ENCODE peak calls at places on chromosomes 2 and 18, in six cellular contexts. U, E, J, V, M and G are unnamed samples. For H3K4me1, the result is how much of the 10 kb centered on the place peaks cover.

GRCh38 chr18:27461957-27462356 is 276.8 kb upstream of the CHST9 start:
- DNase-seq in U (no peak), E (no peak), J (no peak), V (no peak), M (no peak), G (no peak)

GRCh38 chr2:115389024-115389423 is 946.6 kb downstream of the DPP10 start:
- DNase-seq in U (no peak), E (no peak), J (no peak), V (no peak), M (no peak), G (no peak)

GRCh38 chr2:62151306-62151638 is 44.6 kb upstream of the B3GNT2 start:
- DNase-seq in U (no peak), E (no peak), J (no peak), V (no peak), M (no peak), G (no peak)

GRCh38 chr2:150888337-150888736 is 373.3 kb downstream of the RBM43 start:
- DNase-seq in U (no peak), E (no peak), J (no peak), V (no peak), M (no peak), G (no peak)

GRCh38 chr2:128475427-128476211 is 157.0 kb upstream of the HS6ST1 start:
- DNase-seq in U (no peak), E (no peak), J (no peak), V (no peak), M (no peak), G (no peak)

GRCh38 chr2:185567940-185568339 is 170.7 kb upstream of the FSIP2 start:
- DNase-seq in U (no peak), E (no peak), J (no peak), V (no peak), M (no peak), G (no peak)

GRCh38 chr18:9392726-9393125 is 58.2 kb downstream of the TWSG1 start:
- DNase-seq in U (no peak), E (no peak), J (no peak), V (no peak), M (no peak), G (no peak)

GRCh38 chr2:100054426-100054825 is 88.0 kb downstream of the AFF3 start:
- DNase-seq in U (no peak), E (no peak), J (no peak), V (no peak), M (no peak), G (no peak)

GRCh38 chr2:23446916-23447315 is 61.9 kb downstream of the KLHL29 start:
- DNase-seq in U (no peak), E (no peak), J (no peak), V (no peak), M (no peak), G (no peak)

GRCh38 chr2:84716564-84716963 is 164.3 kb downstream of the TRABD2A start:
- DNase-seq in U (no peak), E (no peak), J (no peak), V (no peak), M (no peak), G (no peak)

GRCh38 chr2:120469486-120469885 is 123.5 kb downstream of the INHBB start:
- DNase-seq in U (no peak), E (no peak), J (no peak), V (no peak), M (no peak), G (no peak)

GRCh38 chr18:49112031-49112430 is 161.3 kb upstream of the SMAD7 start:
- DNase-seq in U (no peak), E (no peak), J (no peak), V (no peak), M (no peak), G (no peak)

GRCh38 chr2:14866953-14867352 is 234.4 kb downstream of the LRATD1 start:
- DNase-seq in U (no peak), E (no peak), J (no peak), V (peak), M (no peak), G (no peak)

GRCh38 chr2:4256351-4256750 is 553.0 kb downstream of the DCDC2C start:
- DNase-seq in U (no peak), E (no peak), J (no peak), V (no peak), M (no peak), G (no peak)

GRCh38 chr18:79458131-79458838 is 62.6 kb downstream of the NFATC1 start:
- DNase-seq in U (no peak), E (peak), J (peak), V (peak), M (no peak), G (peak)

GRCh38 chr18:12460874-12461273 is 53.1 kb downstream of the PRELID3A start:
- DNase-seq in U (no peak), E (no peak), J (no peak), V (no peak), M (no peak), G (no peak)

GRCh38 chr2:106596844-106597243 is 109.7 kb downstream of the CD8B2 start:
- DNase-seq in U (no peak), E (no peak), J (no peak), V (peak), M (no peak), G (no peak)

GRCh38 chr2:205494856-205495255 is 187.4 kb upstream of the NRP2 start:
- DNase-seq in U (no peak), E (no peak), J (no peak), V (no peak), M (no peak), G (no peak)

GRCh38 chr2:48248251-48248933 is 281.6 kb upstream of the STON1 start:
- DNase-seq in U (no peak), E (peak), J (no peak), V (peak), M (no peak), G (no peak)

GRCh38 chr2:58448065-58448507 is 207.0 kb upstream of the FANCL start:
- DNase-seq in U (no peak), E (peak), J (peak), V (peak), M (no peak), G (no peak)

GRCh38 chr2:1967242-1968210 is 223.2 kb upstream of the PXDN start:
- DNase-seq in U (no peak), E (no peak), J (no peak), V (no peak), M (no peak), G (no peak)

GRCh38 chr2:199979398-199979797 is 24.0 kb downstream of the MAIP1 start:
- DNase-seq in U (no peak), E (no peak), J (no peak), V (no peak), M (no peak), G (no peak)

GRCh38 chr2:32614069-32614468 is 13.8 kb upstream of the TTC27 start:
- DNase-seq in U (no peak), E (no peak), J (no peak), V (no peak), M (no peak), G (no peak)

GRCh38 chr2:207683879-207684627 is 27.4 kb upstream of the CCNYL1 start:
- DNase-seq in U (no peak), E (peak), J (no peak), V (peak), M (no peak), G (no peak)

GRCh38 chr2:103942199-103942598 is 911.7 kb upstream of the POU3F3 start:
- DNase-seq in U (no peak), E (no peak), J (no peak), V (no peak), M (no peak), G (no peak)

GRCh38 chr2:108215794-108216211 is 24.0 kb upstream of the SULT1C3 start:
- DNase-seq in U (no peak), E (peak), J (no peak), V (peak), M (no peak), G (no peak)

GRCh38 chr18:41809652-41810051 is 145.4 kb upstream of the PIK3C3 start:
- DNase-seq in U (no peak), E (no peak), J (no peak), V (no peak), M (no peak), G (no peak)

GRCh38 chr18:63102941-63103744 is 216.4 kb downstream of the BCL2 start:
- DNase-seq in U (no peak), E (no peak), J (no peak), V (no peak), M (no peak), G (no peak)

GRCh38 chr2:168978461-168978861 is 52.7 kb downstream of the ABCB11 start:
- DNase-seq in U (no peak), E (no peak), J (no peak), V (peak), M (no peak), G (no peak)

GRCh38 chr2:39715822-39716221 is 50.1 kb downstream of the TMEM178A start:
- DNase-seq in U (no peak), E (no peak), J (no peak), V (no peak), M (no peak), G (no peak)

GRCh38 chr2:47488870-47489584 is 86.1 kb downstream of the MSH2 start:
- DNase-seq in U (no peak), E (peak), J (no peak), V (peak), M (no peak), G (no peak)

GRCh38 chr2:166519391-166519962 is 25.4 kb upstream of the SCN7A start:
- DNase-seq in U (no peak), E (no peak), J (no peak), V (no peak), M (no peak), G (no peak)

GRCh38 chr2:166516712-166517303 is 22.8 kb upstream of the SCN7A start:
- DNase-seq in U (no peak), E (no peak), J (peak), V (peak), M (no peak), G (no peak)

GRCh38 chr2:166520604-166521003 is 26.6 kb upstream of the SCN7A start:
- DNase-seq in U (no peak), E (no peak), J (no peak), V (no peak), M (no peak), G (no peak)

GRCh38 chr2:166517533-166517932 is 23.5 kb upstream of the SCN7A start:
- DNase-seq in U (no peak), E (no peak), J (no peak), V (no peak), M (no peak), G (no peak)

GRCh38 chr2:166518634-166519390 is 24.8 kb upstream of the SCN7A start:
- DNase-seq in U (no peak), E (no peak), J (no peak), V (no peak), M (no peak), G (no peak)
- H3K4me3 ChIP-seq in U (no peak), E (no peak), J (no peak), V (no peak), M (no peak), G (no peak)

DNA sequence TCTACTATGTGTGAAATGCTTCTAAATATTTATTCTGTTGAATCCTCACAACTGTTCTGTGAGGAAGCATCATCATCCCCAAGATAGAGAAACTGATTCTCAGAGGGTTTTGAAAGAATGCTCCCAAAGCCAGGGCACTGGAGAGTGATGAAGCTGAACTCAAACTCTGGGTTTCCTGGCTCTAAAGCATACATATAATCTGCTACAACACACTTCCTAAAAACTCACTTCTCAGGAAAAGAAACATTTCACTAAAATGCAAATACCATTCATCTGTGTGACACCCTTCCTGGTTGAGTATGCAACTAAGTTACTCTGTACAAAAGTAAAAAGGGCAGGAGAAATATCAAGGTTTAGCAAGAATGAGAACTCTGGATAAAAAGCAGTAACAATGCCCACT is 58.6 kb downstream of the GRB14 start:
- DNase-seq in U (no peak), E (no peak), J (no peak), V (no peak), M (no peak), G (no peak)
- H3K27ac ChIP-seq in U (no peak), E (no peak), J (no peak), V (no peak), M (no peak), G (no peak)

DNA sequence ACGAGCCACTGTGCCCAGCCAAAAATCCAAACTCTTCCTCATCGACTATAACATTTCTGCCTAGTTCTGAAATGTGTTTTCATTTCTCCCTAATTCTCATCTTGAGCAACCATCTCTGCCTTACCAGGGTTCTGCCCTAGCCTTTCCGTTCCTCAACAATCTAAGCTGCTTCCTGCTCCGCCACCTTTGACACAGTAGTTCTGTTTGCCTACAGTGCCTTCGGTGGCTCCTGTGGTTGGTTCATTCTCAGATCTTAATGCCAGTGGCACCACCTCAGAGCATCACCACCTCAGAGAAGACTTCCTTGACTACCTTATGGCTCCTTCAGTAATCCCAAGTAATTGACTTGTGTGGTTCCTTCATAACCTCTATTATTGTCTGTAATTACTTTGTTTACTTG is 3.8 kb downstream of the SOCS6 start:
- DNase-seq in U (no peak), E (no peak), J (no peak), V (no peak), M (no peak), G (no peak)
- H3K4me1 ChIP-seq in U (under half), E (half or more), J (under half), V (under half), M (under half), G (half or more)

GRCh38 chr18:809985-810642 is 1.9 kb downstream of the YES1 start:
- DNase-seq in U (no peak), E (no peak), J (no peak), V (no peak), M (no peak), G (no peak)
- H3K4me3 ChIP-seq in U (no peak), E (peak), J (no peak), V (peak), M (no peak), G (no peak)

GRCh38 chr2:25257032-25257455 is 84.7 kb downstream of the DNMT3A start:
- DNase-seq in U (no peak), E (no peak), J (no peak), V (no peak), M (no peak), G (no peak)
- H3K27ac ChIP-seq in U (no peak), E (no peak), J (peak), V (no peak), M (no peak), G (peak)

DNA sequence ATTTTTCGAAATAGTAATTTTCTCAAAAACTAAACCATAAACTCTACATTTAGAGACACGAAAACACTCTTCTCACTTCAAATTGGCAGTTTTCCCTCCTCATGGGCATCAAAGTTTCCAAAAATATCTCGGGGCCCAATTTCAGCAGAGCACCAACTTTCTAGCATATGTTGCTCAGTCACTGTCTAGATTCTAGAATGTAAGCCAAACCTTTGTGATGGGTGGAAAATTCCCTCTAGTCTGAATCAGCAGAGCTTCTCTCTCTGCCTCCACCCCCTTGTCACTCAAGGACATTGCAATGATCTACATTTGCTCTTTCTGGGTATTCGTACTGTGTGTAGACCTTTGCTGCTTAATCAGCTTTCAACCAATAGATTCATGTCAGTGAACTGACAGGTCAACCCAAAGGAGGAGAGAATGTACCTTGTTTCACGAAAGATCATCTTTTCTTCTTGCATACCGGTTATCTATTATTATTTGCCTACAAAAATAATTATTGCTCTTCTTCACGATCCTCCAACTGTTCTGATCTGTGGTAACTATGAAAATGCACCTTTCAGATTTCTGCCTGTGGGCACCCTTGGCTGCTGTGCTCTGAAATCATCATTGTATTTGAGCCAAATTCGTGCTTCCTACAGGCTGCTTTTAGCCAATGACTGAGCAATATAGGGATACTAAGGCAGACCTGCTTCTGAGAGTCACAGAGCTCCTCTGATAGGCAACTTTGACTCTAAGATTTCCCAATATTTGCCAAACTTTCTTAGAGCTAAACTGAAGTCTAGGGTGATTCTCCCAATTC is 38.7 kb upstream of the GLS start:
- DNase-seq in U (no peak), E (no peak), J (no peak), V (peak), M (no peak), G (no peak)
- H3K4me1 ChIP-seq in U (under half), E (half or more), J (under half), V (half or more), M (under half), G (under half)